ENCODE peak calls at places on chromosomes 6 and 20, in four cellular contexts. U is mammary epithelial cell, I is fibroblast of the aortic adventitia, N is fibroblast of lung. Y is an unnamed sample.

GRCh38 chr20:48217191-48217590 is 431.9 kb upstream of the SULF2 start:
- DNase-seq in U (no peak), I (no peak), N (no peak), Y (no peak)

GRCh38 chr6:65004283-65004682 is 702.7 kb downstream of the EYS start:
- DNase-seq in U (no peak), I (no peak), N (no peak), Y (no peak)

GRCh38 chr6:127949251-127949650 is 48.4 kb upstream of the THEMIS start:
- DNase-seq in U (no peak), I (no peak), N (no peak), Y (no peak)

GRCh38 chr20:50052952-50053789 is 59.8 kb downstream of the UBE2V1 start:
- DNase-seq in U (no peak), I (no peak), N (no peak), Y (peak)

GRCh38 chr6:138222901-138223546 is 4.7 kb upstream of the PBOV1 start:
- DNase-seq in U (no peak), I (peak), N (no peak), Y (no peak)

GRCh38 chr20:43287637-43288036 is 97.9 kb upstream of the PTPRT start:
- DNase-seq in U (no peak), I (no peak), N (no peak), Y (no peak)

GRCh38 chr20:47125553-47126373 is 230.7 kb downstream of the ZMYND8 start:
- DNase-seq in U (peak), I (peak), N (peak), Y (no peak)

GRCh38 chr20:2130062-2130591 is 28.5 kb downstream of the STK35 start:
- DNase-seq in U (no peak), I (no peak), N (no peak), Y (no peak)

GRCh38 chr6:44086931-44087574 is 40.2 kb downstream of the MRPL14 start:
- DNase-seq in U (no peak), I (no peak), N (peak), Y (no peak)

GRCh38 chr20:34010405-34010895 is 16.7 kb downstream of the RALY start:
- DNase-seq in U (no peak), I (no peak), N (no peak), Y (no peak)

GRCh38 chr6:165599596-165600487 is 63.2 kb downstream of the PDE10A start:
- DNase-seq in U (no peak), I (no peak), N (no peak), Y (no peak)

GRCh38 chr6:45504947-45505346 is 127.2 kb upstream of the SUPT3H start:
- DNase-seq in U (peak), I (peak), N (peak), Y (no peak)

GRCh38 chr6:15572296-15573016 is 90.4 kb downstream of the DTNBP1 start:
- DNase-seq in U (no peak), I (no peak), N (no peak), Y (no peak)

DNA sequence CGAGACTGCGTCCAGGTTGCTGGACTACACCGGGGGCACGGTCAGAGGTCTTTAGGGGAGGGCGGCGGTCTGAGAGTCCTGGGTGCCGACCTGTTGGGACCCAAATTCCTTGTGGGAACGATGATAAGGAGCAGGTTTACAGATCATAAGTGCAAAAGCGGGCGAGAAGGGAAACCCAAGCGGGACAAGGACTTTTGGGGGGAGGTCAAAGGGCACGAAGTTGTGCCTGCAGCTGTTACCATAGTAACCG is 350 bp upstream of the GNL1 start:
- DNase-seq in U (peak), I (no peak), N (no peak), Y (no peak)
- TF ChIP-seq CTCF in U (no peak), I (no peak), N (no peak), Y (no peak)

DNA sequence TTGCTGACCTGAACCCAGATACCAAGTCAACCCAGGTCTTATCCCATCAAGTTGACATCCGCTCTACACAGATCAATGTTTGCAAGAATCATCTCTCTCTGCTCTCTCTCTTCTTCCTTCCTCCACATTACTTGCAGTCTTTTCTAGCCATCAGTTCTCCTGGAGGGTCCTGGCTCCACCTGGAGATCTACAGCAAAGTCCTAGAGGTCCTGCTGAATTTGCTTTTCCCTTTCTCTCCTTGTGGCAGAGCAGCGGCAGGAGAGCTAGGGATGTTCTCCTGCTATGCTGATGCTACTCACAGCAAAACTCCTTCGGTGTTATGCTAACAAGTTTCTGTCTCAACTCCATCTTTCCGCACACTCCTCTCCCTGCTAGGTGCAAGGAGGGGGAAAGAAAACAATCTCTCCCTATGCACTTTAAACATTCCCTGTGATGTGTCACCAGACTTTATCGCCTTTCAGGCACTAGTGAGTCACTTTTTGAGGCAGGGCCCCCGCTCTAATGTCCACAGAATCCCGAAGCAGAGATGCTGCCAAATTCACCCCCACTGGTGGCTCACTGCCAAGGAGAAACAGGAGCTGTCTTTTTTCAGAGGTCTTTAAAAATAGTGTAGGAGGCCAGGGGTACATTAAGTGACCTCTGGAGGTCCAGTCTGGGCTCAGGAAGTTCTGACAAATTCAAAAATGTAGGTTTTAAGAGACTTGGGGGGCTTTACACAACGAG is 62.6 kb downstream of the FAM50B start:
- DNase-seq in U (peak), I (peak), N (peak), Y (no peak)
- TF ChIP-seq CTCF in U (no peak), I (no peak), N (no peak), Y (no peak)

GRCh38 chr6:73969982-73970960 is 274.3 kb downstream of the CD109 start:
- DNase-seq in U (peak), I (peak), N (peak), Y (no peak)
- TF ChIP-seq CTCF in U (peak), I (peak), N (peak), Y (peak)

GRCh38 chr6:99334526-99335127 is 14.8 kb downstream of the FAXC start:
- DNase-seq in U (peak), I (peak), N (peak), Y (no peak)
- TF ChIP-seq CTCF in U (peak), I (peak), N (peak), Y (peak)

DNA sequence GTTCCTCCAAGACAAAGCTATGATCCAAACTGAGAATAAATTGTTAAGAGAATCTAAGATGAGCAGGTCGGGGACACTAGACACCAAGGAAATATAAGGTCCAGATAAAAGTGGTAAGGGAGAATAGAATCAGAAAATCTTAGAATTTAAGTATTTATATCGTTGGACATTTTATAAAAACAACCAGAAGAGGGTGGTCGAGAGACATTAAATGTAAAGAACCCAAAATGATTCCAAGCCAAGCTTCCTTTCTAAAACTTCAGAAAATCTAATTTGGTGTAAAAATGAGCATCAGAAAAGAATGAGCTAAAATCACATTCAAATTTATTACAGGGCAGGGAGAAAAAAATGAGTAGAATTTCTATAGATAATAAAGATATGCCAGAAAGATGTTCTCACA is 97.8 kb upstream of the OGFRL1 start:
- DNase-seq in U (peak), I (peak), N (peak), Y (no peak)
- TF ChIP-seq CTCF in U (peak), I (no peak), N (peak), Y (peak)

DNA sequence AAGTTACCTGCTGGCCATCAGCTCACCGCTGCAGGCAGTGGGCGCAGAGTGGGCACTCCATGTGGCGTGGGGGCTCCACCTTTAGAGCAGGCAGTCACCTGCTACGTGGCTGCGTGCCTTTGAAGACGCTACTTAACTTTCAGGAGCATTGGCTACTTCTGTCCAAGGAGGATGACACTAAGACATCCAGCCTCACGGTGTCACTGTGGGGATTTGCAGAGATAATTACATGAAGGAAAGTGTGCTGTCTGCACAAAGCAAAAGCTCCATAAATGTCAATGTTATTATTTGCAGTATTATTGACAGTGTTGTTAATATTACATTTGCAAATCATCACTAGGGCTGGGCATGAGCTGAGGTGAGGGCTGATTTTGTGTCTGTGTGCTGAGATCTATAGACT is 166.0 kb upstream of the SYNDIG1 start:
- DNase-seq in U (no peak), I (peak), N (peak), Y (no peak)
- TF ChIP-seq CTCF in U (peak), I (peak), N (no peak), Y (no peak)

DNA sequence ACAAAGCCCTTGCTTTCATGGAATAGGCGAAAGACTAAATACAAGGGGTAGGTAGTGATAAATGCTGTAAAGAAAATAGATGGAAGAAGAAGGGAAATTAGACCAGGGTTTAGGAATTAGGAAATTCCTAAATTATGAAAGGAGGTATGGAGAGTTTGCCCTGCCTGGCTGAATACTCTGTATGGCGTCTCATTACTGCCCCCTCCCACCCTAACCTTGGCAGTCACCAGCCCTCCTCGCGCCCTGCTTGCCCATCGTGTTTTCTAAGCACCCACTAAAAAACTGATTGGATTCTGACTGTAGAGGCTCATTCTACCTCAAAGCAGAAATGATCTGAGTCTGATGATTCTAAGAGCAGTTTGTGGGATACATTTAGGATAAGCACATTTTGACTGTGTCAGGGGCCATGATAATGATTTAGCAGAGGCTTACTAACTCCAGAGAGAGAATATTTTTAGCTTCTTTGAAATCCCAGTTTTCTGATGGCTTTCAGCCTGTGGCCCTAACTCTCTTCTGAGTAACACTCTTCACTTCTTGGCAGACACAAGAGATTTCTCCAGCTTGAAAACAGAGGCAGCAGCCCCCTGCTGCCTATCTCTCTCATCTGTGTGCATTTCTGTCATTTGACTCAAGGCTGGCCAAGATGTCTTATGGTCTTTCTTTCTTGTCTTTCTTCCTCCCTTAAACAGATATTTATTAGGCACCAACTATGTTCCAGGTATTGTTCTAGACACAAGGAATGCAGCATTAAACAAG is 1.4 kb upstream of the CHD6 start:
- DNase-seq in U (no peak), I (peak), N (no peak), Y (no peak)
- TF ChIP-seq CTCF in U (no peak), I (no peak), N (no peak), Y (no peak)

Y was measured in type B pancreatic cell.